ENCODE peak calls at places on chromosome 5, in six cellular contexts. One of them, this sample, is unnamed.

GRCh38 chr5:136064510-136064909 is 35.7 kb downstream of the TGFBI start:
- ATAC-seq in upper lobe of left lung: no peak
- ATAC-seq in A549: peak
- ATAC-seq in GM12878: peak
- ATAC-seq in K562: peak
- ATAC-seq in HepG2: no peak
- ATAC-seq in this sample: no peak

GRCh38 chr5:103259705-103260355 is 1.3 kb downstream of the MACIR start:
- ATAC-seq in GM12878: no peak
- ATAC-seq in A549: peak
- ATAC-seq in K562: peak
- ATAC-seq in HepG2: peak
- ATAC-seq in upper lobe of left lung: no peak
- ATAC-seq in this sample: no peak

GRCh38 chr5:101929628-101930027 is 366.5 kb downstream of the SLCO4C1 start:
- ATAC-seq in HepG2: no peak
- ATAC-seq in GM12878: no peak
- ATAC-seq in K562: no peak
- ATAC-seq in A549: no peak
- ATAC-seq in upper lobe of left lung: no peak
- ATAC-seq in this sample: no peak

GRCh38 chr5:1172007-1172581 is 29.3 kb upstream of the SLC6A19 start:
- ATAC-seq in K562: no peak
- ATAC-seq in GM12878: no peak
- ATAC-seq in A549: no peak
- ATAC-seq in HepG2: no peak
- ATAC-seq in upper lobe of left lung: no peak
- ATAC-seq in this sample: no peak

GRCh38 chr5:95786821-95787408 is 35.6 kb downstream of the GLRX start:
- ATAC-seq in K562: peak
- ATAC-seq in HepG2: no peak
- ATAC-seq in upper lobe of left lung: no peak
- ATAC-seq in GM12878: no peak
- ATAC-seq in A549: no peak
- ATAC-seq in this sample: no peak

GRCh38 chr5:157870837-157871834 is 12.2 kb upstream of the CLINT1 start:
- ATAC-seq in GM12878: peak
- ATAC-seq in HepG2: peak
- ATAC-seq in K562: no peak
- ATAC-seq in A549: peak
- ATAC-seq in upper lobe of left lung: no peak
- ATAC-seq in this sample: peak

GRCh38 chr5:159510282-159510681 is 180.0 kb upstream of the IL12B start:
- ATAC-seq in A549: peak
- ATAC-seq in K562: no peak
- ATAC-seq in GM12878: no peak
- ATAC-seq in upper lobe of left lung: peak
- ATAC-seq in HepG2: peak
- ATAC-seq in this sample: peak

GRCh38 chr5:38208782-38209378 is 49.5 kb upstream of the EGFLAM start:
- ATAC-seq in HepG2: peak
- ATAC-seq in GM12878: peak
- ATAC-seq in K562: peak
- ATAC-seq in upper lobe of left lung: no peak
- ATAC-seq in A549: peak
- ATAC-seq in this sample: no peak

GRCh38 chr5:67292201-67292940 is 95.8 kb upstream of the CD180 start:
- ATAC-seq in HepG2: no peak
- ATAC-seq in A549: no peak
- ATAC-seq in K562: no peak
- ATAC-seq in upper lobe of left lung: no peak
- ATAC-seq in GM12878: no peak
- ATAC-seq in this sample: no peak

GRCh38 chr5:39107350-39107749 is 33.2 kb upstream of the RICTOR start:
- ATAC-seq in A549: no peak
- ATAC-seq in K562: no peak
- ATAC-seq in upper lobe of left lung: no peak
- ATAC-seq in GM12878: no peak
- ATAC-seq in HepG2: no peak
- ATAC-seq in this sample: no peak

GRCh38 chr5:133469252-133469651 is 143.1 kb downstream of the FSTL4 start:
- ATAC-seq in A549: no peak
- ATAC-seq in upper lobe of left lung: no peak
- ATAC-seq in K562: no peak
- ATAC-seq in HepG2: no peak
- ATAC-seq in GM12878: no peak
- ATAC-seq in this sample: no peak

GRCh38 chr5:154421868-154422267 is 23.9 kb upstream of the SAP30L start:
- ATAC-seq in HepG2: peak
- ATAC-seq in GM12878: peak
- ATAC-seq in K562: peak
- ATAC-seq in upper lobe of left lung: no peak
- ATAC-seq in A549: peak
- ATAC-seq in this sample: no peak

GRCh38 chr5:15609076-15609725 is 109.2 kb downstream of the FBXL7 start:
- ATAC-seq in HepG2: no peak
- ATAC-seq in K562: no peak
- ATAC-seq in A549: no peak
- ATAC-seq in GM12878: no peak
- ATAC-seq in upper lobe of left lung: no peak
- ATAC-seq in this sample: no peak

GRCh38 chr5:116090192-116090790 is 5.5 kb downstream of the COMMD10 start:
- ATAC-seq in upper lobe of left lung: no peak
- ATAC-seq in A549: no peak
- ATAC-seq in GM12878: peak
- ATAC-seq in HepG2: peak
- ATAC-seq in K562: peak
- ATAC-seq in this sample: no peak

GRCh38 chr5:56854920-56855319 is 39.6 kb downstream of the MAP3K1 start:
- ATAC-seq in GM12878: no peak
- ATAC-seq in K562: no peak
- ATAC-seq in HepG2: no peak
- ATAC-seq in A549: no peak
- ATAC-seq in upper lobe of left lung: no peak
- ATAC-seq in this sample: no peak

GRCh38 chr5:123164019-123164418 is 75.0 kb downstream of the PRDM6 start:
- ATAC-seq in K562: no peak
- ATAC-seq in A549: no peak
- ATAC-seq in upper lobe of left lung: peak
- ATAC-seq in HepG2: no peak
- ATAC-seq in GM12878: no peak
- ATAC-seq in this sample: peak

GRCh38 chr5:139669681-139670368 is 21.7 kb downstream of the CXXC5 start:
- ATAC-seq in GM12878: peak
- ATAC-seq in HepG2: peak
- ATAC-seq in A549: no peak
- ATAC-seq in K562: peak
- ATAC-seq in upper lobe of left lung: no peak
- ATAC-seq in this sample: no peak

GRCh38 chr5:886051-886450 is 6.5 kb downstream of the BRD9 start:
- ATAC-seq in K562: no peak
- ATAC-seq in GM12878: no peak
- ATAC-seq in upper lobe of left lung: peak
- ATAC-seq in A549: no peak
- ATAC-seq in HepG2: no peak
- ATAC-seq in this sample: no peak

GRCh38 chr5:72166070-72166979 is 59.0 kb downstream of the MAP1B start:
- ATAC-seq in HepG2: no peak
- ATAC-seq in K562: peak
- ATAC-seq in upper lobe of left lung: no peak
- ATAC-seq in A549: peak
- ATAC-seq in GM12878: no peak
- ATAC-seq in this sample: peak

GRCh38 chr5:154236459-154237375 is 46.2 kb downstream of the GALNT10 start:
- ATAC-seq in upper lobe of left lung: no peak
- ATAC-seq in HepG2: no peak
- ATAC-seq in K562: no peak
- ATAC-seq in GM12878: peak
- ATAC-seq in A549: peak
- ATAC-seq in this sample: no peak

GRCh38 chr5:179162351-179163235 is 102.4 kb downstream of the ZNF354C start:
- ATAC-seq in GM12878: no peak
- ATAC-seq in HepG2: no peak
- ATAC-seq in K562: no peak
- ATAC-seq in A549: no peak
- ATAC-seq in upper lobe of left lung: no peak
- ATAC-seq in this sample: no peak

GRCh38 chr5:157651011-157651611 is 1.1 kb downstream of the SOX30 start:
- ATAC-seq in upper lobe of left lung: peak
- ATAC-seq in A549: no peak
- ATAC-seq in GM12878: no peak
- ATAC-seq in K562: no peak
- ATAC-seq in HepG2: peak
- ATAC-seq in this sample: no peak

GRCh38 chr5:3186711-3187450 is 408.8 kb upstream of the IRX1 start:
- ATAC-seq in GM12878: no peak
- ATAC-seq in upper lobe of left lung: no peak
- ATAC-seq in HepG2: no peak
- ATAC-seq in K562: no peak
- ATAC-seq in A549: no peak
- ATAC-seq in this sample: no peak

GRCh38 chr5:65800775-65801174 is 78.8 kb downstream of the NLN start:
- ATAC-seq in A549: no peak
- ATAC-seq in HepG2: no peak
- ATAC-seq in upper lobe of left lung: no peak
- ATAC-seq in K562: no peak
- ATAC-seq in GM12878: no peak
- ATAC-seq in this sample: no peak

GRCh38 chr5:126544087-126544740 is 50.8 kb downstream of the ALDH7A1 start:
- ATAC-seq in K562: peak
- ATAC-seq in HepG2: peak
- ATAC-seq in GM12878: peak
- ATAC-seq in upper lobe of left lung: no peak
- ATAC-seq in A549: peak
- ATAC-seq in this sample: no peak

GRCh38 chr5:151093476-151093889 is 12.6 kb upstream of the TNIP1 start:
- ATAC-seq in HepG2: no peak
- ATAC-seq in GM12878: peak
- ATAC-seq in A549: peak
- ATAC-seq in K562: no peak
- ATAC-seq in upper lobe of left lung: peak
- ATAC-seq in this sample: peak

GRCh38 chr5:180194410-180195345 is 14.3 kb downstream of the RASGEF1C start:
- ATAC-seq in K562: no peak
- ATAC-seq in A549: no peak
- ATAC-seq in HepG2: peak
- ATAC-seq in GM12878: no peak
- ATAC-seq in upper lobe of left lung: peak
- ATAC-seq in this sample: no peak

GRCh38 chr5:62708481-62709325 is 130.1 kb downstream of the LRRC70 start:
- ATAC-seq in GM12878: no peak
- ATAC-seq in HepG2: no peak
- ATAC-seq in upper lobe of left lung: no peak
- ATAC-seq in A549: no peak
- ATAC-seq in K562: peak
- ATAC-seq in this sample: no peak
- TF ChIP-seq EP300 in GM12878: no peak
- TF ChIP-seq EP300 in HepG2: no peak
- TF ChIP-seq EP300 in upper lobe of left lung: no peak
- TF ChIP-seq EP300 in A549: no peak
- TF ChIP-seq EP300 in K562: peak
- TF ChIP-seq EP300 in this sample: no peak

GRCh38 chr5:170363671-170364070 is 25.5 kb downstream of the KCNMB1 start:
- ATAC-seq in HepG2: no peak
- ATAC-seq in GM12878: no peak
- ATAC-seq in upper lobe of left lung: peak
- ATAC-seq in K562: no peak
- ATAC-seq in A549: no peak
- ATAC-seq in this sample: peak
- H3K27ac ChIP-seq in HepG2: no peak
- H3K27ac ChIP-seq in GM12878: no peak
- H3K27ac ChIP-seq in upper lobe of left lung: peak
- H3K27ac ChIP-seq in K562: no peak
- H3K27ac ChIP-seq in A549: no peak
- H3K27ac ChIP-seq in this sample: no peak

GRCh38 chr5:170296935-170297588 is 515 bp downstream of the LCP2 start:
- ATAC-seq in upper lobe of left lung: peak
- ATAC-seq in A549: no peak
- ATAC-seq in GM12878: peak
- ATAC-seq in HepG2: no peak
- ATAC-seq in K562: peak
- ATAC-seq in this sample: no peak

GRCh38 chr5:170301149-170301548 is 3.6 kb upstream of the LCP2 start:
- ATAC-seq in A549: no peak
- ATAC-seq in HepG2: no peak
- ATAC-seq in GM12878: no peak
- ATAC-seq in upper lobe of left lung: no peak
- ATAC-seq in K562: no peak
- ATAC-seq in this sample: no peak

GRCh38 chr5:170296036-170296934 is 1.3 kb downstream of the LCP2 start:
- ATAC-seq in upper lobe of left lung: no peak
- ATAC-seq in K562: peak
- ATAC-seq in GM12878: peak
- ATAC-seq in A549: no peak
- ATAC-seq in HepG2: no peak
- ATAC-seq in this sample: no peak

GRCh38 chr5:170300361-170301013 is 2.9 kb upstream of the LCP2 start:
- ATAC-seq in HepG2: no peak
- ATAC-seq in K562: no peak
- ATAC-seq in GM12878: no peak
- ATAC-seq in A549: no peak
- ATAC-seq in upper lobe of left lung: no peak
- ATAC-seq in this sample: no peak

GRCh38 chr5:170297589-170298462 is at the start of gene LCP2:
- ATAC-seq in K562: peak
- ATAC-seq in HepG2: no peak
- ATAC-seq in A549: no peak
- ATAC-seq in upper lobe of left lung: peak
- ATAC-seq in GM12878: peak
- ATAC-seq in this sample: no peak
- TF ChIP-seq POLR2A in K562: no peak
- TF ChIP-seq POLR2A in HepG2: no peak
- TF ChIP-seq POLR2A in A549: no peak
- TF ChIP-seq POLR2A in upper lobe of left lung: no peak
- TF ChIP-seq POLR2A in GM12878: peak
- TF ChIP-seq POLR2A in this sample: no peak

GRCh38 chr5:142829821-142830220 is 59.6 kb downstream of the ARHGAP26 start:
- ATAC-seq in upper lobe of left lung: no peak
- ATAC-seq in GM12878: no peak
- ATAC-seq in HepG2: no peak
- ATAC-seq in A549: no peak
- ATAC-seq in K562: no peak
- ATAC-seq in this sample: peak
- TF ChIP-seq EP300 in upper lobe of left lung: no peak
- TF ChIP-seq EP300 in GM12878: no peak
- TF ChIP-seq EP300 in HepG2: no peak
- TF ChIP-seq EP300 in A549: no peak
- TF ChIP-seq EP300 in K562: no peak
- TF ChIP-seq EP300 in this sample: no peak